ENCODE peak calls at places on chromosome 13, in seven cellular contexts. H is IMR-90, F is right lobe of liver, P is heart left ventricle, E is prostate gland, Q is H1, C is tibial nerve. J is an unnamed sample.

GRCh38 chr13:52845334-52845761 is 3.1 kb downstream of the PCDH8 start:
- DNase-seq in H (no peak), F (no peak), P (no peak), E (no peak), Q (no peak), C (no peak), J (no peak)

GRCh38 chr13:28423010-28423409 is 71.9 kb downstream of the FLT1 start:
- DNase-seq in H (no peak), F (peak; percentile 51), P (peak; percentile 65), E (no peak), Q (no peak), C (peak; percentile 17), J (no peak)

GRCh38 chr13:78194904-78195639 is 276.4 kb upstream of the EDNRB start:
- DNase-seq in H (peak; percentile 69), F (no peak), P (no peak), E (no peak), Q (no peak), C (no peak), J (no peak)

GRCh38 chr13:38166121-38166520 is 183.5 kb upstream of the UFM1 start:
- DNase-seq in H (no peak), F (no peak), P (no peak), E (no peak), Q (no peak), C (no peak), J (no peak)

GRCh38 chr13:35392768-35393167 is 83.7 kb downstream of the MAB21L1 start:
- DNase-seq in H (no peak), F (no peak), P (no peak), E (no peak), Q (no peak), C (no peak), J (no peak)

GRCh38 chr13:78372581-78372980 is 230.8 kb downstream of the POU4F1 start:
- DNase-seq in H (no peak), F (no peak), P (no peak), E (no peak), Q (no peak), C (no peak), J (no peak)

GRCh38 chr13:51277943-51278342 is 55.7 kb downstream of the FAM124A start:
- DNase-seq in H (no peak), F (no peak), P (no peak), E (no peak), Q (no peak), C (no peak), J (no peak)

GRCh38 chr13:93244141-93244917 is 17.7 kb downstream of the GPC6 start:
- DNase-seq in H (peak; percentile 67), F (no peak), P (peak; percentile 33), E (no peak), Q (no peak), C (no peak), J (no peak)

GRCh38 chr13:97892717-97893116 is 60.8 kb upstream of the IPO5 start:
- DNase-seq in H (peak; percentile 85), F (no peak), P (no peak), E (no peak), Q (no peak), C (no peak), J (no peak)

GRCh38 chr13:101708115-101708514 is 255.6 kb downstream of the ITGBL1 start:
- DNase-seq in H (no peak), F (no peak), P (no peak), E (no peak), Q (no peak), C (no peak), J (no peak)

GRCh38 chr13:44489751-44490150 is 86.4 kb downstream of the TSC22D1 start:
- DNase-seq in H (no peak), F (no peak), P (no peak), E (no peak), Q (no peak), C (no peak), J (no peak)

GRCh38 chr13:51292000-51292550 is 47.4 kb upstream of the SERPINE3 start:
- DNase-seq in H (peak; percentile 62), F (no peak), P (no peak), E (no peak), Q (no peak), C (no peak), J (no peak)

GRCh38 chr13:46751811-46752635 is 44.9 kb downstream of the ESD start:
- DNase-seq in H (peak; percentile 45), F (no peak), P (no peak), E (no peak), Q (no peak), C (no peak), J (no peak)
- TF ChIP-seq POLR2A in H (no peak), F (no peak), P (no peak), E (no peak), Q (no peak), C (no peak), J (no peak)

GRCh38 chr13:112799394-112799793 is 109.6 kb downstream of the ATP11A start:
- DNase-seq in H (no peak), F (no peak), P (no peak), E (no peak), Q (no peak), C (no peak), J (no peak)

GRCh38 chr13:112803422-112803821 is 113.6 kb downstream of the ATP11A start:
- DNase-seq in H (no peak), F (no peak), P (no peak), E (no peak), Q (no peak), C (no peak), J (peak; percentile 26)

GRCh38 chr13:112800057-112800456 is 110.2 kb downstream of the ATP11A start:
- DNase-seq in H (no peak), F (no peak), P (no peak), E (no peak), Q (no peak), C (no peak), J (no peak)

GRCh38 chr13:112804374-112804773 is 114.5 kb downstream of the ATP11A start:
- DNase-seq in H (no peak), F (no peak), P (no peak), E (no peak), Q (no peak), C (no peak), J (no peak)

DNA sequence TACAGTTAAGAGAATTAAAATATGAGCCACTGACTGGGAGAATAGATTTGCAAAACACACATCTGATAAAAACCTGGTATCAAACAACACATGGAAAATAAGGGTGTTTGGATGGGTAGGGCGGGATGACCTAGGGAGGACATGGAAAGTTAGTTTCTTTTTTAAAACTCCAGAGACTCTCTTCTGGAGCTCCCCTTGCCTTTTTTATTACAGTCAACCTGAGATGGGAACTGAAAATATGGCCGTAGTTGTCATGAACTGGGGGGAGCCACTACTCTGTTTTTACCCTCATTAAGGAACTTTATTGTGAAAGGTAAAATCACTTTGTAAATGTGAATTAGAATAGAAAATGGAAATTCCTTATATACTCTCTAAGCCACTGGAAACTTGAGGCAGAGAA is 113.0 kb downstream of the ATP11A start:
- DNase-seq in H (no peak), F (no peak), P (no peak), E (no peak), Q (no peak), C (no peak), J (no peak)
- H3K4me3 ChIP-seq in H (no peak overlapping the region), F (no peak overlapping the region), P (no peak overlapping the region), E (no peak overlapping the region), Q (no peak overlapping the region), C (no peak overlapping the region), J (no peak overlapping the region)

GRCh38 chr13:84917252-84917878 is 881.9 kb downstream of the SLITRK6 start:
- DNase-seq in H (peak; percentile 31), F (no peak), P (no peak), E (no peak), Q (no peak), C (no peak), J (no peak)
- TF ChIP-seq CTCF in H (peak; percentile 50), F (peak; percentile 37), P (peak; percentile 39), E (peak; percentile 49), Q (no peak), C (peak; percentile 38), J (no peak)

GRCh38 chr13:30421093-30422055 is 919 bp upstream of the UBE2L5 start:
- DNase-seq in H (peak; percentile 80), F (peak; percentile 88), P (peak; percentile 93), E (peak; percentile 72), Q (no peak), C (peak; percentile 76), J (peak; percentile 78)
- TF ChIP-seq POLR2A in H (no peak), F (peak; percentile 75), P (peak; percentile 71), E (peak; percentile 49), Q (no peak), C (peak; percentile 72), J (no peak)

DNA sequence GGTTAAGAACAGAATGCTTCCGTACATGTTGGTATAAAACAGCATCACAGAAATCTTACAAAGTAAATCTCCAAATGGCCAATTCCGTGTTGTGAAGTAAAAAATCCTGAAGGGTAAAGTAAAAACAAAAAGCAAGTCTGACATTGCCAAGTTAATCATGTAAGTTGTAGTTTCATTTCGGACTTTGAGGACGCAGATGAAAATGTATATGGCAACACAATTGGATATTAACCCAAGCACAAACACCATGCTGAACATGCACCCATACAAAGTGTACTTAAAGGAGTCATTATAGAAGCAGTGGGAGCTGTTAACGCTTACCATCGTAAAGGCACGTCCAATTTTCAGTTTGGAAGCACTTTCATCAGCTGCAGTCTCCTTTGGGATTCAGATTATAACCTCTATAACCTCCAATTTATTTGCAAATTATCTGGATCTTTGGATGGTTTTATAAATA is 785 bp downstream of the LPAR6 start:
- DNase-seq in H (peak; percentile 31), F (no peak), P (no peak), E (no peak), Q (no peak), C (no peak), J (no peak)
- H3K4me3 ChIP-seq in H (peak overlapping the region; percentile 90), F (peak overlapping the region; percentile 41), P (peak overlapping the region; percentile 30), E (peak overlapping the region; percentile 54), Q (peak overlapping the region; percentile 6), C (peak overlapping the region; percentile 55), J (peak overlapping the region; percentile 38)

GRCh38 chr13:30984620-30985019 is 52.2 kb downstream of the TEX26 start:
- DNase-seq in H (no peak), F (no peak), P (no peak), E (no peak), Q (no peak), C (no peak), J (no peak)
- TF ChIP-seq CTCF in H (no peak), F (no peak), P (no peak), E (no peak), Q (no peak), C (no peak), J (no peak)